ENCODE peak calls at places on chromosomes 11 and 22, in six cellular contexts. One of them, this sample, is unnamed.

GRCh38 chr11:5476184-5476819 is 12.2 kb upstream of the OR52D1 start:
- DNase-seq in A549: peak
- DNase-seq in PC-3: peak
- DNase-seq in H9: peak
- DNase-seq in IMR-90: peak
- DNase-seq in OCI-LY7: peak
- DNase-seq in this sample: no peak

GRCh38 chr11:69654660-69655478 is 13.9 kb downstream of the CCND1 start:
- DNase-seq in H9: peak
- DNase-seq in A549: peak
- DNase-seq in OCI-LY7: no peak
- DNase-seq in PC-3: peak
- DNase-seq in IMR-90: peak
- DNase-seq in this sample: no peak

GRCh38 chr11:128313931-128314330 is 273.4 kb downstream of the ETS1 start:
- DNase-seq in IMR-90: no peak
- DNase-seq in H9: no peak
- DNase-seq in PC-3: no peak
- DNase-seq in OCI-LY7: no peak
- DNase-seq in A549: no peak
- DNase-seq in this sample: no peak

GRCh38 chr22:23065495-23066122 is 4.7 kb upstream of the GNAZ start:
- DNase-seq in OCI-LY7: no peak
- DNase-seq in IMR-90: no peak
- DNase-seq in PC-3: no peak
- DNase-seq in A549: no peak
- DNase-seq in H9: peak
- DNase-seq in this sample: no peak

GRCh38 chr22:37330200-37331033 is 48.1 kb downstream of the CYTH4 start:
- DNase-seq in H9: peak
- DNase-seq in PC-3: peak
- DNase-seq in IMR-90: peak
- DNase-seq in A549: peak
- DNase-seq in OCI-LY7: peak
- DNase-seq in this sample: no peak

GRCh38 chr11:45150943-45151342 is 4.5 kb downstream of the PRDM11 start:
- DNase-seq in PC-3: no peak
- DNase-seq in H9: no peak
- DNase-seq in OCI-LY7: no peak
- DNase-seq in A549: no peak
- DNase-seq in IMR-90: no peak
- DNase-seq in this sample: no peak

GRCh38 chr22:19168088-19168890 is 10.2 kb downstream of the SLC25A1 start:
- DNase-seq in PC-3: no peak
- DNase-seq in H9: peak
- DNase-seq in OCI-LY7: no peak
- DNase-seq in IMR-90: no peak
- DNase-seq in A549: no peak
- DNase-seq in this sample: no peak

GRCh38 chr11:94553938-94554337 is 10.2 kb downstream of the FUT4 start:
- DNase-seq in A549: no peak
- DNase-seq in H9: no peak
- DNase-seq in IMR-90: peak
- DNase-seq in OCI-LY7: no peak
- DNase-seq in PC-3: peak
- DNase-seq in this sample: no peak

GRCh38 chr11:92801685-92802084 is 167.8 kb upstream of the MTNR1B start:
- DNase-seq in OCI-LY7: no peak
- DNase-seq in H9: no peak
- DNase-seq in A549: no peak
- DNase-seq in IMR-90: no peak
- DNase-seq in PC-3: no peak
- DNase-seq in this sample: no peak

DNA sequence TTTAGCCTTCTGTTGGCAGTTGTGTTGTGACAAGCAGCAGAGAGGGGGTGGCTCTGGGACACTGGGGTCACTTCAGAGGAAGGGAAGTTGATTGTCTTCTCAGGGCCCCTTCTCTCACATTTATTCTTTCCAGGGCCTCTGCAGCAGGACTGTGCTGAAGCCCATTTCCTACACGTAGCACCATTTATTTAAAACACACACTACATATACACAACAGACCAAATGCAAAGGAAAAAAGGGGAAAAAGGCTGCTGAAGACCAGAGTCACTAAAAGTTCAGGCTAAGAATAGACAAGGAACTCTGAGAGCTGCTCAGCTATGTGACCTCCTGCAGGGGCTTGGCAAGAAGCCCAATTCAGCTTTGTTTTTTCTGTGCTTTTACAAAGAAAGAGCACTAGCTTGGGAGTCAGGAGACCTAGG is 28.3 kb upstream of the UPB1 start:
- DNase-seq in PC-3: peak
- DNase-seq in OCI-LY7: no peak
- DNase-seq in A549: no peak
- DNase-seq in H9: no peak
- DNase-seq in IMR-90: peak
- DNase-seq in this sample: no peak
- H3K4me2 ChIP-seq in PC-3: no peak
- H3K4me2 ChIP-seq in OCI-LY7: no peak
- H3K4me2 ChIP-seq in A549: peak
- H3K4me2 ChIP-seq in H9: no peak
- H3K4me2 ChIP-seq in IMR-90: peak
- H3K4me2 ChIP-seq in this sample: no peak

GRCh38 chr11:87002918-87003317 is 34.8 kb upstream of the TMEM135 start:
- DNase-seq in A549: no peak
- DNase-seq in OCI-LY7: no peak
- DNase-seq in PC-3: no peak
- DNase-seq in H9: no peak
- DNase-seq in IMR-90: no peak
- DNase-seq in this sample: no peak

GRCh38 chr11:87007938-87008337 is 29.8 kb upstream of the TMEM135 start:
- DNase-seq in OCI-LY7: no peak
- DNase-seq in A549: no peak
- DNase-seq in H9: no peak
- DNase-seq in PC-3: peak
- DNase-seq in IMR-90: peak
- DNase-seq in this sample: no peak

GRCh38 chr11:87005569-87005921 is 32.2 kb upstream of the TMEM135 start:
- DNase-seq in PC-3: no peak
- DNase-seq in A549: no peak
- DNase-seq in IMR-90: no peak
- DNase-seq in OCI-LY7: no peak
- DNase-seq in H9: no peak
- DNase-seq in this sample: no peak

GRCh38 chr11:86999859-87000753 is 37.6 kb upstream of the TMEM135 start:
- DNase-seq in IMR-90: peak
- DNase-seq in H9: no peak
- DNase-seq in OCI-LY7: no peak
- DNase-seq in PC-3: peak
- DNase-seq in A549: no peak
- DNase-seq in this sample: no peak

DNA sequence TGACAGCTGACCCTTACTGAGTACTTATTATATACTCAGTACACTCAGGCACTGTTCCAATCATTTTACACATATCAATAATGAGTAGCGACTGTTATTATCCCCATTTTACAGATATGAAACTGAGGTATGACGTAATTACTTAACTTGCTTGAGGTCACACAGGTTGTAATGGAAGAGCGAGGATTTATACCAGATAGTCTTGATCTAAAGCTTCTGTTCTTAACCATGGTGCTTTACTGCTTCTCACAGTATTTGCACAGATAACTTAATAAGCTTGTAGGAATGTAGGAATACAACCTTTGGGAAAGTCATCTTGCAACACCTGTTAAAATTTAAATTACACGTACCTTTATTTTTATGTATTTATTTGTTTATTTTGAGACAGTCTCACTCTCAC is 31.7 kb upstream of the TMEM135 start:
- DNase-seq in IMR-90: no peak
- DNase-seq in OCI-LY7: no peak
- DNase-seq in A549: no peak
- DNase-seq in PC-3: peak
- DNase-seq in H9: no peak
- DNase-seq in this sample: no peak
- H3K4me2 ChIP-seq in IMR-90: no peak
- H3K4me2 ChIP-seq in OCI-LY7: no peak
- H3K4me2 ChIP-seq in A549: peak
- H3K4me2 ChIP-seq in PC-3: peak
- H3K4me2 ChIP-seq in H9: no peak
- H3K4me2 ChIP-seq in this sample: no peak

DNA sequence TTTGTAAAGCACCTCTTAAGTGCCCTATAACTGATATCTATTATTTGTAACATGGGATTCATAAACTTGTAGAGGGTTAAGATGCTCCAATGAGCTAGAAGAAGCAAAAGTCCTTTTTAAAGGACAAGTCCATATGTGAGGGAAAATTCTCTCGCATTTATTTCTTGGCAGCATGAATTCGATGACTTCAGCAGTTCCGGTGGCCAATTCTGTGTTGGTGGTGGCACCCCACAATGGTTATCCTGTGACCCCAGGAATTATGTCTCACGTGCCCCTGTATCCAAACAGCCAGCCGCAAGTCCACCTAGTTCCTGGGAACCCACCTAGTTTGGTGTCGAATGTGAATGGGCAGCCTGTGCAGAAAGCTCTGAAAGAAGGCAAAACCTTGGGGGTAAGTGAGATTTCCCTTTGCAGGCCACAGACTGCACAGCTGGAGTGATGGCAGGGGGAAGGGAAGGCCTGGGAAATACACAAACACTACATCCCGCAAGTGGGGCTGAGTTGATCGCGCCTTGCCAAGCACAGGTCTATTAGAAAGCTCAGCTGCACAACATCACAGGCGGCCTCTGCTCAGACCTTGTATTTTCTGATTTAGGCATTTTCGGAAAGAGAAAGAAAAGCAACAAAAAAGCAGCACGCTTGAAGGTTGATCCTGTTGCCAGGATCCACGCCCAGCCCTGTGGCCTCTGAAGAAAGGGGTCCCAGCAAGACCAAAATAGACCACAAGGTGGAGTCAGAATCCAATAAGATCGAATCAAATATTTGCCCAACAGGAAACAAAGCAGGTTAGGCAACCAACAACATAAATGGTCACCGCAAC is 1.5 kb downstream of the MS4A8 start:
- DNase-seq in IMR-90: no peak
- DNase-seq in A549: peak
- DNase-seq in OCI-LY7: peak
- DNase-seq in PC-3: peak
- DNase-seq in H9: peak
- DNase-seq in this sample: no peak
- H3K4me2 ChIP-seq in IMR-90: no peak
- H3K4me2 ChIP-seq in A549: no peak
- H3K4me2 ChIP-seq in OCI-LY7: no peak
- H3K4me2 ChIP-seq in PC-3: peak
- H3K4me2 ChIP-seq in H9: no peak
- H3K4me2 ChIP-seq in this sample: no peak

DNA sequence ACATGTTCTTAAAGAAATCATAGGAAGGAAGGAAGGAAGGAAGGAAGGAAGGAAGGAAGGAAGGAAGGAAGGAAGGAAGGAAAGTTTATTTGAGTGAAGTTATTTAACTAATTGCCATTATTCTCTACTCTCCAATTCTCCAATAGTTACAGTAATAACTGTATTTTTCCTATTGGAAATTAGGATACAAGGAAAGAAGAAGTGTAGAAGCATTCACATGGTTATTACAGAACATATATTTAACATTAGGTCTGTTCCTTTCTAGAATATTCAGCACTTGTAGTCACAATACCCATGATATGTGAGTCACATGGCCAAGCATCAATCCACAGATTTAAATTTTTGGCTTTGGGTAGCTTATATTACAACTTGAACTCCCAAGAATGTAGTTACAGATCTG is 230.6 kb downstream of the SOX6 start:
- DNase-seq in IMR-90: no peak
- DNase-seq in OCI-LY7: no peak
- DNase-seq in H9: no peak
- DNase-seq in A549: no peak
- DNase-seq in PC-3: no peak
- DNase-seq in this sample: no peak
- H3K4me2 ChIP-seq in IMR-90: no peak
- H3K4me2 ChIP-seq in OCI-LY7: no peak
- H3K4me2 ChIP-seq in H9: no peak
- H3K4me2 ChIP-seq in A549: no peak
- H3K4me2 ChIP-seq in PC-3: no peak
- H3K4me2 ChIP-seq in this sample: no peak

GRCh38 chr11:74345420-74345819 is 34.0 kb upstream of the P4HA3 start:
- DNase-seq in H9: no peak
- DNase-seq in OCI-LY7: no peak
- DNase-seq in IMR-90: peak
- DNase-seq in PC-3: no peak
- DNase-seq in A549: no peak
- DNase-seq in this sample: no peak

GRCh38 chr11:74338963-74339362 is 27.5 kb upstream of the P4HA3 start:
- DNase-seq in IMR-90: no peak
- DNase-seq in A549: no peak
- DNase-seq in OCI-LY7: no peak
- DNase-seq in H9: no peak
- DNase-seq in PC-3: no peak
- DNase-seq in this sample: no peak

GRCh38 chr11:74341926-74342325 is 30.5 kb upstream of the P4HA3 start:
- DNase-seq in A549: no peak
- DNase-seq in H9: no peak
- DNase-seq in OCI-LY7: no peak
- DNase-seq in IMR-90: no peak
- DNase-seq in PC-3: no peak
- DNase-seq in this sample: no peak

DNA sequence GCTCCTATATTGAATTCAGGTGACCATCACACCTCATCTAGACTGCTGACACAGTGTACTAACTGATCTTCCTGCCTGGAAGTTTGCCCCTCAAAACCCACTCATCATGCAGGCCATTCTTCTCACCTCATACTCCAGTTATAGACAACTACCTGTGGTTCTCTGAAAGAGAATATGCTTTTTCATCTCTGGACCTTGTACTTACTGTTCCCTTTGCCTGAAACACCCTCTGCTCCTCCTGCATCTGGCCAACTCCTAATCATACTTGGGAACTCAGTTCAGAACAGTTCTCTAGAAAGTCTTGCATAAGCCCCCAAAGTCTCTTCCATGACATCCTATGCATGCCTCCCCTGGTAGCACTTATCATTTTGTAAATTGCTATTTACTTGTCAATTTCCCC is 28.2 kb upstream of the P4HA3 start:
- DNase-seq in OCI-LY7: no peak
- DNase-seq in A549: no peak
- DNase-seq in PC-3: no peak
- DNase-seq in IMR-90: no peak
- DNase-seq in H9: no peak
- DNase-seq in this sample: no peak
- H3K4me2 ChIP-seq in OCI-LY7: no peak
- H3K4me2 ChIP-seq in A549: no peak
- H3K4me2 ChIP-seq in PC-3: no peak
- H3K4me2 ChIP-seq in IMR-90: no peak
- H3K4me2 ChIP-seq in H9: no peak
- H3K4me2 ChIP-seq in this sample: no peak